ENCODE peak calls at places on chromosome 9, in nine cellular contexts. P, F, T, G, A, V, O, L and N are unnamed samples.

GRCh38 chr9:21554813-21555212 is 72.7 kb upstream of the IFNE start:
- DNase-seq in P (no peak), F (no peak), T (no peak), G (no peak), A (no peak), V (no peak), O (no peak), L (no peak), N (no peak)

GRCh38 chr9:70573308-70573707 is 158.9 kb upstream of the KLF9 start:
- DNase-seq in P (no peak), F (no peak), T (no peak), G (no peak), A (no peak), V (no peak), O (no peak), L (no peak), N (no peak)

GRCh38 chr9:72905514-72906480 is 47.1 kb downstream of the ALDH1A1 start:
- DNase-seq in P (no peak), F (no peak), T (no peak), G (no peak), A (no peak), V (no peak), O (no peak), L (no peak), N (no peak)

GRCh38 chr9:131669234-131670172 is 70.4 kb downstream of the RAPGEF1 start:
- DNase-seq in P (no peak), F (no peak), T (no peak), G (no peak), A (peak; percentile 40), V (no peak), O (no peak), L (no peak), N (no peak)

GRCh38 chr9:104280711-104281110 is 186.6 kb downstream of the SMC2 start:
- DNase-seq in P (no peak), F (no peak), T (no peak), G (no peak), A (no peak), V (no peak), O (no peak), L (no peak), N (no peak)

GRCh38 chr9:106860731-106861584 is 2.0 kb upstream of the ZNF462 start:
- DNase-seq in P (no peak), F (peak; percentile 80), T (peak; percentile 46), G (peak; percentile 85), A (no peak), V (peak; percentile 55), O (peak; percentile 60), L (peak; percentile 41), N (peak; percentile 13)

GRCh38 chr9:101716629-101717028 is 21.8 kb downstream of the GRIN3A start:
- DNase-seq in P (no peak), F (no peak), T (no peak), G (no peak), A (no peak), V (no peak), O (no peak), L (no peak), N (no peak)

GRCh38 chr9:81815781-81816180 is 112.4 kb upstream of the SPATA31D4 start:
- DNase-seq in P (no peak), F (no peak), T (no peak), G (no peak), A (no peak), V (no peak), O (no peak), L (no peak), N (no peak)

GRCh38 chr9:133393399-133393798 is 17.2 kb downstream of the STKLD1 start:
- DNase-seq in P (no peak), F (no peak), T (no peak), G (no peak), A (no peak), V (no peak), O (no peak), L (no peak), N (no peak)

GRCh38 chr9:110546411-110546871 is 33.1 kb downstream of the SVEP1 start:
- DNase-seq in P (no peak), F (no peak), T (no peak), G (no peak), A (no peak), V (no peak), O (no peak), L (no peak), N (no peak)

GRCh38 chr9:27338527-27338903 is 41.6 kb upstream of the EQTN start:
- DNase-seq in P (no peak), F (no peak), T (no peak), G (no peak), A (no peak), V (no peak), O (no peak), L (no peak), N (no peak)

GRCh38 chr9:78238061-78239038 is 2.5 kb downstream of the CEP78 start:
- DNase-seq in P (no peak), F (no peak), T (no peak), G (peak; percentile 6), A (no peak), V (no peak), O (no peak), L (no peak), N (no peak)

GRCh38 chr9:92738661-92739081 is 26.0 kb downstream of the BICD2 start:
- DNase-seq in P (no peak), F (no peak), T (no peak), G (no peak), A (peak; percentile 73), V (no peak), O (peak; percentile 74), L (peak; percentile 65), N (no peak)

GRCh38 chr9:74284596-74284995 is 212.5 kb upstream of the RORB start:
- DNase-seq in P (no peak), F (no peak), T (no peak), G (no peak), A (no peak), V (no peak), O (no peak), L (no peak), N (no peak)

GRCh38 chr9:3441197-3441816 is 84.5 kb downstream of the RFX3 start:
- DNase-seq in P (no peak), F (no peak), T (peak; percentile 40), G (peak; percentile 59), A (no peak), V (peak; percentile 42), O (no peak), L (peak; percentile 75), N (peak; percentile 36)
- TF ChIP-seq CTCF in P (peak; percentile 64), F (peak; percentile 70), T (no peak), G (peak; percentile 68), A (peak; percentile 54), V (peak; percentile 77), O (no peak), L (peak; percentile 72), N (peak; percentile 49)

DNA sequence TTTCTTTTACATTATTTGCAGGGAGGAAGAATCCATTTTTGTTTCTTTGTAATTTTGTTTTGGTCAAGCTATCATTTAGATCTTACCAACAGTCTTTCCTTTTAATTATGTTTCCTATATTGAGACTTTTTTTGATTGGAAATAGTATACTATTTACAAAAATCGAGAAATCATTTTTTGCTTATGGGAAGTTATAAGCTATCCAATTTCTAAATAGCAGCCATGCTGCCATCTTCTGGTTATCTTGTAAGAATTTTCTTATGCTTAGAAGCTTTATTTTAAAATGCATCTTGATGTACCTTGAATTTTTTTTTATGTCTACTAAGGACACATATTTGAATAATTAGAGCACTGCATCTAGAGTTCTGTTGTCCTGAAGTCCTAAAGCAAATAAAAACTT is 821.2 kb downstream of the PTPRD start:
- DNase-seq in P (no peak), F (no peak), T (no peak), G (peak; percentile 5), A (no peak), V (no peak), O (no peak), L (peak; percentile 47), N (no peak)
- TF ChIP-seq CTCF in P (peak; percentile 29), F (peak; percentile 67), T (no peak), G (peak; percentile 21), A (peak; percentile 57), V (peak; percentile 42), O (no peak), L (peak; percentile 33), N (no peak)

DNA sequence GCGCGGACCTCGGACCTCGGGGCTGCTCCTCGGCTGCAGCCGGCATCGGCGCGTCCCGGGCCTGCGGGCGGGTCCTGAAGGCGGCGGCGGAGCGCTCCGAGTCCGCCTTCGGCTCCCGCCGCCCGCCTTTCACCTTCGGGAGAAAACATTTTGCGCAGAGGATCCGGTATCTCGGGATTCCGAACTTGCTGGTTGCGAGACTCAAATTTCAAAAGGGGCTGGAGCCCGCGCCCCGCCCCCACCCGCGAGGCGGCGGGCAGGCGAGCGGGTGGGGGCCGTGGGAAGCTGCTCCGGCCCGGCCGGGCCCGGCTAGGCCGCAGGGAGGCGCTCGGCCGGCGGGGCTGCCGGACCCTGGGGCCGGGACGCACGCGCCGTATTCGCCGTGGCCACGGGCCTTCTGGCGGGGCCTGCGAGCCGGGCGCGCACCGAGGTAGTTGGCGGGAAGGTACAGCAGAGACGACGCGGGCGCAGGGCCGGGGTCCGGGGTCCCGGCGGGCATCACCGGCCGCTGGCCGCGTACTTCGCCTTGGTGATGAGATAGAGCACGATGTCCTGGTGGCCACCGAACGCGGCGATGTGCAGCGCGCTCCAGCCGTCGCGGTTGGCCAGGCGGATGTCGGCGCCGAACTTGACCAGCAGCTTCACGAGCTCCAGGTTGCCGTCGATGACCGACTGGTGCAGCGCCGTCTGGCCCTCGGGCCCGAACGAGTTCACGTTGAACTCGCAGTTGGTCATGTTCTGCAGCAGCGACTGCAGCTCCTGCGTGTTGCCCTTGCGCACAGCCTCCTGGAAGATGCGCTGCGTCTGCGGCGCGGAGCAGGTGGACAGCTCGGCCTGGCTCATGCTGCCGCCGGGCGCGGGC is 754 bp downstream of the NRARP start:
- DNase-seq in P (peak; percentile 54), F (no peak), T (peak; percentile 61), G (peak; percentile 91), A (no peak), V (peak; percentile 59), O (no peak), L (peak; percentile 57), N (peak; percentile 73)
- TF ChIP-seq CTCF in P (peak; percentile 45), F (peak; percentile 53), T (no peak), G (peak; percentile 50), A (no peak), V (peak; percentile 47), O (no peak), L (peak; percentile 8), N (peak; percentile 64)

GRCh38 chr9:91646702-91647101 is 223.1 kb upstream of the NFIL3 start:
- DNase-seq in P (no peak), F (no peak), T (no peak), G (no peak), A (no peak), V (no peak), O (no peak), L (no peak), N (no peak)

GRCh38 chr9:91644433-91644832 is 220.8 kb upstream of the NFIL3 start:
- DNase-seq in P (no peak), F (no peak), T (no peak), G (no peak), A (no peak), V (no peak), O (no peak), L (no peak), N (no peak)

GRCh38 chr9:91642771-91643170 is 219.1 kb upstream of the NFIL3 start:
- DNase-seq in P (no peak), F (no peak), T (no peak), G (no peak), A (no peak), V (no peak), O (no peak), L (no peak), N (no peak)

GRCh38 chr9:91643474-91644102 is 220.0 kb upstream of the NFIL3 start:
- DNase-seq in P (no peak), F (no peak), T (no peak), G (no peak), A (no peak), V (no peak), O (no peak), L (no peak), N (no peak)

GRCh38 chr9:91647371-91647770 is 223.7 kb upstream of the NFIL3 start:
- DNase-seq in P (no peak), F (no peak), T (no peak), G (no peak), A (no peak), V (no peak), O (no peak), L (no peak), N (no peak)
- TF ChIP-seq CTCF in P (no peak), F (no peak), T (no peak), G (no peak), A (no peak), V (peak; percentile 38), O (no peak), L (no peak), N (no peak)